ENCODE peak calls at places on chromosome 18, in seven cellular contexts. P is CD8-positive, alpha-beta T cell; C is HCT116; Z is gastrocnemius medialis; V is suprapubic skin; H is heart right ventricle; Q is psoas muscle. R is an unnamed sample.

GRCh38 chr18:47756364-47757016 is 174.0 kb downstream of the SMAD2 start:
- DNase-seq in P (peak), C (peak), Z (peak), V (no peak), H (peak), Q (peak), R (no peak)

GRCh38 chr18:30440351-30440750 is 602.2 kb downstream of the DSC3 start:
- DNase-seq in P (no peak), C (no peak), Z (no peak), V (no peak), H (no peak), Q (no peak), R (no peak)

GRCh38 chr18:37160038-37160745 is 331.3 kb downstream of the KIAA1328 start:
- DNase-seq in P (no peak), C (no peak), Z (no peak), V (no peak), H (no peak), Q (no peak), R (no peak)

GRCh38 chr18:28541276-28541930 is 364.5 kb upstream of the CDH2 start:
- DNase-seq in P (no peak), C (no peak), Z (no peak), V (no peak), H (no peak), Q (peak), R (no peak)

GRCh38 chr18:56891116-56891515 is 240.0 kb downstream of the WDR7 start:
- DNase-seq in P (no peak), C (no peak), Z (no peak), V (no peak), H (no peak), Q (no peak), R (no peak)

GRCh38 chr18:77899972-77900754 is 650.5 kb downstream of the GALR1 start:
- DNase-seq in P (peak), C (no peak), Z (no peak), V (no peak), H (peak), Q (no peak), R (no peak)

GRCh38 chr18:41767960-41768359 is 187.1 kb upstream of the PIK3C3 start:
- DNase-seq in P (no peak), C (no peak), Z (no peak), V (no peak), H (no peak), Q (no peak), R (no peak)

GRCh38 chr18:45526120-45526841 is 89.0 kb upstream of the SLC14A2 start:
- DNase-seq in P (no peak), C (no peak), Z (no peak), V (no peak), H (no peak), Q (no peak), R (no peak)

GRCh38 chr18:74633652-74634352 is 36.1 kb downstream of the ZNF407 start:
- DNase-seq in P (no peak), C (no peak), Z (no peak), V (no peak), H (no peak), Q (no peak), R (no peak)

GRCh38 chr18:22547807-22548561 is 130.3 kb upstream of the CTAGE1 start:
- DNase-seq in P (no peak), C (no peak), Z (no peak), V (no peak), H (no peak), Q (no peak), R (no peak)

GRCh38 chr18:30358545-30358944 is 684.0 kb downstream of the DSC3 start:
- DNase-seq in P (no peak), C (no peak), Z (no peak), V (no peak), H (no peak), Q (no peak), R (no peak)

GRCh38 chr18:62647179-62647578 is 68.2 kb upstream of the PHLPP1 start:
- DNase-seq in P (no peak), C (no peak), Z (no peak), V (no peak), H (no peak), Q (no peak), R (no peak)

GRCh38 chr18:28068208-28068607 is 108.7 kb downstream of the CDH2 start:
- DNase-seq in P (no peak), C (no peak), Z (no peak), V (no peak), H (no peak), Q (no peak), R (no peak)

GRCh38 chr18:27108842-27109241 is 76.3 kb downstream of the CHST9 start:
- DNase-seq in P (no peak), C (no peak), Z (no peak), V (no peak), H (no peak), Q (no peak), R (no peak)

GRCh38 chr18:9240270-9240669 is 94.3 kb upstream of the TWSG1 start:
- DNase-seq in P (no peak), C (no peak), Z (no peak), V (no peak), H (no peak), Q (no peak), R (no peak)

GRCh38 chr18:10270160-10270571 is 184.3 kb upstream of the APCDD1 start:
- DNase-seq in P (no peak), C (no peak), Z (no peak), V (no peak), H (no peak), Q (no peak), R (no peak)

GRCh38 chr18:13369756-13370510 is 151.4 kb downstream of the LDLRAD4 start:
- DNase-seq in P (no peak), C (no peak), Z (no peak), V (no peak), H (no peak), Q (no peak), R (no peak)

GRCh38 chr18:73462092-73462491 is 594.3 kb upstream of the NETO1 start:
- DNase-seq in P (no peak), C (no peak), Z (no peak), V (no peak), H (no peak), Q (no peak), R (no peak)

GRCh38 chr18:14924226-14924625 is 176.3 kb downstream of the ANKRD30B start:
- DNase-seq in P (no peak), C (no peak), Z (no peak), V (no peak), H (no peak), Q (no peak), R (no peak)

GRCh38 chr18:56575819-56576663 is 62.4 kb downstream of the TXNL1 start:
- DNase-seq in P (no peak), C (peak), Z (no peak), V (no peak), H (no peak), Q (no peak), R (no peak)

GRCh38 chr18:72375628-72376027 is 168.5 kb downstream of the CBLN2 start:
- DNase-seq in P (no peak), C (no peak), Z (no peak), V (no peak), H (no peak), Q (no peak), R (no peak)

GRCh38 chr18:50466634-50467033 is 91.8 kb downstream of the SKA1 start:
- DNase-seq in P (no peak), C (no peak), Z (no peak), V (no peak), H (no peak), Q (no peak), R (no peak)

GRCh38 chr18:52499646-52500045 is 159.6 kb downstream of the DCC start:
- DNase-seq in P (no peak), C (no peak), Z (no peak), V (no peak), H (no peak), Q (no peak), R (no peak)

GRCh38 chr18:31679133-31679731 is 5.1 kb downstream of the B4GALT6 start:
- DNase-seq in P (no peak), C (peak), Z (no peak), V (no peak), H (no peak), Q (no peak), R (no peak)

GRCh38 chr18:74328196-74328595 is 12.6 kb downstream of the C18orf63 start:
- DNase-seq in P (no peak), C (no peak), Z (no peak), V (no peak), H (no peak), Q (no peak), R (no peak)

GRCh38 chr18:36372902-36373301 is 75.4 kb downstream of the FHOD3 start:
- DNase-seq in P (no peak), C (no peak), Z (peak), V (no peak), H (no peak), Q (no peak), R (no peak)

GRCh38 chr18:58302811-58303210 is 258.8 kb downstream of the NEDD4L start:
- DNase-seq in P (no peak), C (no peak), Z (peak), V (no peak), H (no peak), Q (no peak), R (no peak)

GRCh38 chr18:23812566-23813440 is 123.5 kb downstream of the LAMA3 start:
- DNase-seq in P (no peak), C (peak), Z (no peak), V (no peak), H (no peak), Q (no peak), R (no peak)

GRCh38 chr18:24080861-24081260 is 58.0 kb upstream of the CABYR start:
- DNase-seq in P (no peak), C (no peak), Z (no peak), V (no peak), H (no peak), Q (no peak), R (no peak)

GRCh38 chr18:23629444-23629946 is 33.2 kb downstream of the ANKRD29 start:
- DNase-seq in P (no peak), C (no peak), Z (no peak), V (no peak), H (no peak), Q (no peak), R (peak)

GRCh38 chr18:8912348-8913057 is 190.0 kb upstream of the NDUFV2 start:
- DNase-seq in P (no peak), C (no peak), Z (no peak), V (no peak), H (no peak), Q (no peak), R (no peak)

GRCh38 chr18:67608909-67609308 is 92.4 kb upstream of the DSEL start:
- DNase-seq in P (no peak), C (no peak), Z (no peak), V (no peak), H (no peak), Q (no peak), R (no peak)

GRCh38 chr18:36464126-36464651 is 166.7 kb downstream of the FHOD3 start:
- DNase-seq in P (no peak), C (no peak), Z (no peak), V (no peak), H (no peak), Q (no peak), R (no peak)

GRCh38 chr18:8260847-8261246 is 348.4 kb upstream of the RAB12 start:
- DNase-seq in P (no peak), C (no peak), Z (no peak), V (no peak), H (no peak), Q (no peak), R (no peak)

GRCh38 chr18:30743033-30743432 is 299.5 kb downstream of the DSC3 start:
- DNase-seq in P (no peak), C (no peak), Z (no peak), V (no peak), H (no peak), Q (no peak), R (no peak)

GRCh38 chr18:51537487-51537886 is 340.0 kb upstream of the MEX3C start:
- DNase-seq in P (no peak), C (no peak), Z (no peak), V (no peak), H (peak), Q (no peak), R (no peak)

GRCh38 chr18:34957119-34957863 is 83.9 kb upstream of the MAPRE2 start:
- DNase-seq in P (no peak), C (no peak), Z (no peak), V (no peak), H (no peak), Q (no peak), R (no peak)

GRCh38 chr18:70290482-70291294 is 1.8 kb downstream of the SOCS6 start:
- DNase-seq in P (no peak), C (no peak), Z (no peak), V (no peak), H (no peak), Q (no peak), R (no peak)

GRCh38 chr18:70293166-70293565 is 4.3 kb downstream of the SOCS6 start:
- DNase-seq in P (no peak), C (no peak), Z (no peak), V (no peak), H (no peak), Q (no peak), R (no peak)

GRCh38 chr18:70294471-70295191 is 5.8 kb downstream of the SOCS6 start:
- DNase-seq in P (no peak), C (no peak), Z (no peak), V (no peak), H (no peak), Q (no peak), R (no peak)

GRCh38 chr18:70291295-70291574 is 2.4 kb downstream of the SOCS6 start:
- DNase-seq in P (no peak), C (no peak), Z (no peak), V (no peak), H (no peak), Q (no peak), R (no peak)

GRCh38 chr18:70292628-70293027 is 3.8 kb downstream of the SOCS6 start:
- DNase-seq in P (no peak), C (no peak), Z (no peak), V (no peak), H (no peak), Q (no peak), R (no peak)
- H3K4me3 ChIP-seq in P (no peak), C (no peak), Z (no peak), V (no peak), H (no peak), Q (peak), R (no peak)

GRCh38 chr18:11500153-11501122 is 109.0 kb upstream of the SLC35G4 start:
- DNase-seq in P (no peak), C (peak), Z (peak), V (no peak), H (no peak), Q (peak), R (peak)
- H3K27ac ChIP-seq in P (no peak), C (peak), Z (no peak), V (no peak), H (no peak), Q (peak), R (no peak)

DNA sequence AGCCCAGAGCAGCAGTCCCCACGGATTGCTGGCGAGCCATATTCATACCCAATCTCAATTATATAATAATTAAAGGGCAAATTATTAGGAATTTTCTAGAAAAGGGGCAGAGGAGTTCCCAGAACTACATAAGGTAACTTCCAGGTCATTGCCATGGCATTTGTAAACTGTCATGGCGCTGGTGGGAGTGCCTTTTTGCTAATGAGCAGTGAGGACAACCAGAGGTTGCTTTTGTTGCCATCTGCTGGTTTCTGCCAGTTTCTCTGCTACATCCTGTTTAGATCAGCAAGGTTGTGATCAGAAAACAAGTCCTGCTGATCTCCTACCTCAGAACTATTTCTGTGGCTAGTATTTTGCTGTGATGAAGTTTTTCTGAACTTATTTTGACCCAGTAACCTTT is 159.8 kb upstream of the PIEZO2 start:
- DNase-seq in P (no peak), C (peak), Z (no peak), V (no peak), H (no peak), Q (no peak), R (no peak)
- TF ChIP-seq CTCF in P (no peak), C (no peak), Z (no peak), V (no peak), H (no peak), Q (no peak), R (no peak)

DNA sequence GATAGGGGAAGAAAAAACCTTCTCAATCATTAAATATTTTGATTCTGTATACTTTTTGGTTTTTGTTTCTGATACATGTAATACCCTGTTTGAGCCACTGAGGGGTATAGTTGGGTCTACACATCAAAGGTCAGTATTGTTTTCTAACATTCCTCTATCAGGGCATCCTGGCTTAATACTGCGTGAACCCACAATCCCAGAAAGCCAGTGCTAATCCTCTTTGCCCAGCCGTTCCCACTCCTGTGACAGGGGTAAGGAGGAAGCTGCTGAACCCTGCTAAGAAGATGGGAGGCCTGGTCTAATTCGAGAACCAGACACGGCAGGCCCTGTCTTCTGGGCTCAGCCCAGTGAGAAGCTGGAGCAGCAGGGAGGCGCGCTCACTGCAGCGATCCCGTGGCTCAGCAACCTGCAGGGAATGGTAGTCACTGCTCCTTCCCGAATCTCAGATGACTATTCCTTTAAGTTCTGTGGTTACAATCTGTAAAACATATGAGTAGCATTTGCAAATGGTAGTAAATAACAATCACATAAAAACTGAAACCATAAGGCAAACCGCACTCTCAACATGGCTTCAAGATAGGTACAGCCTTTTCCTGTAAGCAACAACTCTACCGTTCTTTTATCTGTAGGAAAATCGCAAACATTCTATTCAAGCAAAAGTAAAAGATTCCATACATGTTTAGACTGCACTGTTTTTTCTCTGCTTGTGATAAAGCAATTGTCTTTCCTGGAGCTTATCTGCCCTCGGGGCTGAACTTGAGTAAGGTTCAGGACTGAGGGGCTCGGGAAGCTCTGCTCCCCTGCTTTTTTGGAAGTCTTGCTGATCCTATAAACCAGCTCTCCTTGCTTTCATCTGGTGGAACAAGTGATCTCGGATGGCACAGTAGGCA is 87.0 kb downstream of the EPB41L3 start:
- DNase-seq in P (no peak), C (no peak), Z (no peak), V (no peak), H (no peak), Q (no peak), R (no peak)
- H3K4me3 ChIP-seq in P (peak), C (no peak), Z (no peak), V (no peak), H (no peak), Q (no peak), R (no peak)